ENCODE peak calls at places on chromosomes 4 and X, in six cellular contexts. A is Panc1, C is sigmoid colon, J is stomach, H is suprapubic skin, G is transverse colon. B is an unnamed sample.
A peak's percentile ranks its signal among the peaks of the same experiment; 100 is the strongest.

GRCh38 chrX:55342533-55343501 is 78.1 kb upstream of the PAGE3 start:
- DNase-seq in C (no peak), J (peak; percentile 30), G (peak; percentile 39), H (no peak), A (peak; percentile 15), B (no peak)

GRCh38 chrX:118231464-118231863 is 114.4 kb upstream of the WDR44 start:
- DNase-seq in A (no peak), J (no peak), H (no peak), C (no peak), G (no peak), B (no peak)

GRCh38 chr4:153428816-153429592 is 37.2 kb upstream of the TMEM131L start:
- DNase-seq in C (peak; percentile 68), H (no peak), J (no peak), A (no peak), G (no peak), B (no peak)

GRCh38 chr4:48752256-48752655 is 27.8 kb downstream of the FRYL start:
- DNase-seq in C (no peak), G (no peak), H (no peak), A (no peak), J (no peak), B (no peak)

GRCh38 chrX:9681422-9681821 is 84.2 kb downstream of the GPR143 start:
- DNase-seq in C (no peak), H (no peak), J (no peak), A (no peak), G (no peak), B (no peak)

GRCh38 chr4:49032440-49033161 is 46.5 kb downstream of the CWH43 start:
- DNase-seq in G (no peak), J (no peak), C (no peak), H (no peak), A (no peak), B (no peak)

GRCh38 chr4:56134272-56134671 is 185.5 kb downstream of the CEP135 start:
- DNase-seq in J (no peak), G (peak; percentile 11), H (no peak), A (no peak), C (no peak), B (no peak)

GRCh38 chr4:159401791-159402380 is 299.0 kb downstream of the RAPGEF2 start:
- DNase-seq in A (no peak), G (no peak), J (no peak), H (no peak), C (no peak), B (no peak)

GRCh38 chr4:152936446-152937279 is 540 bp downstream of the FHDC1 start:
- DNase-seq in G (peak; percentile 56), H (peak; percentile 84), J (peak; percentile 57), C (no peak), A (no peak), B (no peak)

GRCh38 chr4:3192188-3192587 is 56.8 kb upstream of the MSANTD1 start:
- DNase-seq in A (no peak), H (no peak), G (no peak), C (no peak), J (no peak), B (no peak)

GRCh38 chrX:9137152-9137551 is 103.2 kb upstream of the FAM9B start:
- DNase-seq in C (no peak), H (no peak), G (no peak), J (no peak), A (no peak), B (no peak)

GRCh38 chr4:10697071-10697470 is 12.5 kb upstream of the CLNK start:
- DNase-seq in H (no peak), A (no peak), G (no peak), J (no peak), C (no peak), B (no peak)

GRCh38 chr4:33780952-33781655 is 2463.2 kb downstream of the ARAP2 start:
- DNase-seq in G (no peak), J (no peak), H (no peak), C (no peak), A (no peak), B (no peak)

GRCh38 chrX:11190745-11191510 is 79.8 kb downstream of the HCCS start:
- DNase-seq in H (no peak), G (peak; percentile 48), A (no peak), C (no peak), J (peak; percentile 39), B (no peak)

GRCh38 chrX:129932792-129933321 is 26.9 kb downstream of the UTP14A start:
- DNase-seq in A (no peak), G (peak; percentile 26), C (peak; percentile 71), H (peak; percentile 78), J (no peak), B (no peak)

GRCh38 chr4:127001898-127002297 is 630.9 kb upstream of the INTU start:
- DNase-seq in A (no peak), G (no peak), C (no peak), J (no peak), H (no peak), B (no peak)

GRCh38 chr4:183326853-183327252 is 4.6 kb upstream of the CLDN24 start:
- DNase-seq in C (no peak), G (no peak), H (no peak), A (no peak), J (no peak), B (no peak)

GRCh38 chrX:24063488-24063887 is 8.7 kb downstream of the EIF2S3 start:
- DNase-seq in G (no peak), H (no peak), C (no peak), A (no peak), J (no peak), B (no peak)
- TF ChIP-seq POLR2AphosphoS5 in G (no peak), H (no peak), C (no peak), A (no peak), J (no peak), B (no peak)

GRCh38 chr4:27000820-27001219 is 140.2 kb downstream of the STIM2 start:
- DNase-seq in J (no peak), A (no peak), H (no peak), C (no peak), G (no peak), B (no peak)
- TF ChIP-seq POLR2AphosphoS5 in J (no peak), A (no peak), H (no peak), C (no peak), G (no peak), B (no peak)

DNA sequence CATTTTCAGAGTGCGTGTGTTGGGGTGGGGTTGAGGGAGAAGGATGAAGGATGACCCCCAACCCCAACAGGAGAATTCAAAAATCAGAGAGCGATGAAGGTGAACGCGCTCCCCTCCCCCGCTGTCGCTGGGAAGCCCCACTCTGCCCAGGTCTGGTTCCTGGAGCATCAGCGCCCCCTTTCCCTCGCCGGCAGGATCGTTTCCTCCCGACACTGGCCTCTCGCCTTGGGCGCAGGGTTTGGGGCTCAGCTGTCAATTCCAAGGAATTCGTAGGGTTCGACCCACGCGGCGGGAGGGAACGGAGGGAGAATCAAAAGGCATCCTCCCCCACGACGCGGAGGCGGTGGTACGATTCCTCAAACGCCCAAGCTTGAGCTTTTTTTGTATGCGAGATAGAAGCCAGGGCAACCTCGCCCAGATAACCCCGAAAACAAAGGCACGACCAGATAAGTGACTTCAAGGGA is 997 bp upstream of the PDGFRA start:
- DNase-seq in C (peak; percentile 89), H (peak; percentile 90), J (peak; percentile 59), A (peak; percentile 32), G (peak; percentile 68), B (peak; percentile 47)
- TF ChIP-seq POLR2AphosphoS5 in C (no peak), H (peak; percentile 17), J (no peak), A (no peak), G (no peak), B (peak; percentile 27)

DNA sequence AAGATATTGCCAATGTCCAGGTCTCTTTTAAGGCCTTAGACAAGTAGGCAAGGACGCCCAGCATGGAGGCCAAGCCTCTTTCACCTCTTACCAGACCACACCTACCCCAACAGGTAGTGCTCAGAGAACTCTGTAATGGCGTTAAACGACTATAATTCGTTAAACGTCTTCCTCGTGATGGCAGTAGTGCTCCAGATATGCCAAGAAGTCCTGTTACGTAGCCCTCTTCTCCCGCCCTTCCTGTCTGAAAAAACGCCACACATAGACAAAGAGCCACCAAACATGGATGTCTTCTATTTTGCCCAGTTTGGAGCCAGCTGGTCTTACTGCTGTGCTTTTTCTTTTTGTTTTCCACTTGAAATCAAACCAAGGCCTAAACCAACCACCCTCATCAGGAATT is 190.7 kb downstream of the OR13H1 start:
- DNase-seq in A (peak; percentile 77), H (no peak), G (peak; percentile 85), J (peak; percentile 87), C (peak; percentile 93), B (no peak)
- TF ChIP-seq POLR2AphosphoS5 in A (no peak), H (no peak), G (no peak), J (peak; percentile 18), C (no peak), B (peak; percentile 42)

GRCh38 chr4:123474817-123475216 is 78.2 kb downstream of the SPRY1 start:
- DNase-seq in H (no peak), J (no peak), G (no peak), C (no peak), A (no peak), B (no peak)

GRCh38 chr4:123478859-123479345 is 82.3 kb downstream of the SPRY1 start:
- DNase-seq in H (no peak), C (no peak), G (peak; percentile 19), J (peak; percentile 72), A (no peak), B (no peak)

GRCh38 chr4:123476089-123476488 is 79.5 kb downstream of the SPRY1 start:
- DNase-seq in C (no peak), H (no peak), J (no peak), G (no peak), A (no peak), B (no peak)

GRCh38 chr4:123479944-123480343 is 83.3 kb downstream of the SPRY1 start:
- DNase-seq in C (no peak), H (no peak), A (no peak), J (no peak), G (no peak), B (no peak)

DNA sequence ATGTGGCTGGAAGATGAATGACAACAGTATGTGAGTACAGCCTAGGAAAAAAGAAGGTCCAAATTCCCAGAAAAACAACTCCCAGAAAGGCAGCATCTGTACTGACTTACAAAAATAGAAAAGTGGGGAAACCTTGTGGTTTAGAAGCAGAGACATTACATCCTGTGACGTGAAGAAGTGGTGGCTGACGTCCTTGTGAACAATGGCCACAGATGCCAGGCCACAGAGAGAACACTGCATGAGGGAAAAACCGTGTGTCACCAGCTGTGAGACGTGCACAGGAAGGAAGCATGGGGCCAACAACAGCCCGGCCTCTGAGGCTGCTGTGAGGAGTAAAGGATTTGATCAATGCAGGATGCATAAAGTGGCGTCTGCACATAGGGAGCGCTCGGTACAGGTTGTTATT is 81.2 kb downstream of the SPRY1 start:
- DNase-seq in H (no peak), C (no peak), J (no peak), A (no peak), G (peak; percentile 10), B (peak; percentile 70)
- TF ChIP-seq POLR2AphosphoS5 in H (no peak), C (no peak), J (no peak), A (no peak), G (no peak), B (peak; percentile 66)

GRCh38 chr4:139676913-139677585 is 11.4 kb downstream of the MGST2 start:
- DNase-seq in A (no peak), C (no peak), J (no peak), H (no peak), G (no peak), B (no peak)
- TF ChIP-seq POLR2AphosphoS5 in A (no peak), C (no peak), J (no peak), H (no peak), G (no peak), B (no peak)

GRCh38 chr4:186241616-186242015 is 14.3 kb downstream of the KLKB1 start:
- DNase-seq in G (no peak), C (no peak), H (no peak), J (no peak), A (no peak), B (no peak)
- TF ChIP-seq POLR2AphosphoS5 in G (no peak), C (no peak), H (no peak), J (no peak), A (no peak), B (no peak)